ENCODE peak calls at places on chromosomes 16 and 17, in ten cellular contexts. Q, V, C, J, A, H, T, F, U and L are unnamed samples.

GRCh38 chr17:21019976-21020575 is 22.7 kb downstream of the USP22 start:
- DNase-seq in H (peak; percentile 83), A (no peak), Q (no peak), T (no peak), U (no peak), V (peak; percentile 58), C (no peak), F (peak; percentile 39), J (peak; percentile 59), L (no peak)

GRCh38 chr17:37179893-37180292 is 195.9 kb upstream of the C17orf78 start:
- DNase-seq in U (no peak), V (no peak), Q (no peak), H (no peak), J (peak; percentile 81), C (no peak), F (no peak), A (no peak), T (no peak), L (no peak)

GRCh38 chr17:40922239-40922638 is 15.2 kb downstream of the KRT23 start:
- DNase-seq in U (no peak), C (no peak), A (no peak), J (peak; percentile 89), T (peak; percentile 51), V (no peak), H (no peak), Q (no peak), F (no peak), L (no peak)

GRCh38 chr17:55463600-55463999 is 42.0 kb upstream of the MMD start:
- DNase-seq in U (no peak), Q (no peak), J (no peak), C (no peak), A (no peak), H (no peak), V (no peak), F (no peak), T (no peak), L (no peak)

GRCh38 chr16:13672196-13672595 is 247.8 kb upstream of the ERCC4 start:
- DNase-seq in H (no peak), V (no peak), Q (no peak), U (no peak), A (no peak), T (no peak), C (no peak), J (no peak), F (no peak), L (no peak)

GRCh38 chr16:29777576-29778360 is at the start of gene ZG16:
- DNase-seq in F (no peak), T (no peak), C (no peak), U (no peak), Q (no peak), H (no peak), V (no peak), J (no peak), A (no peak), L (no peak)

GRCh38 chr17:69820881-69821473 is 254.0 kb upstream of the KCNJ16 start:
- DNase-seq in T (no peak), F (no peak), C (no peak), U (no peak), H (no peak), J (no peak), V (no peak), Q (no peak), A (no peak), L (no peak)

GRCh38 chr17:57750930-57751329 is 5.8 kb upstream of the CCDC182 start:
- DNase-seq in H (no peak), F (no peak), J (no peak), C (no peak), T (no peak), V (no peak), U (no peak), A (no peak), Q (no peak), L (no peak)

GRCh38 chr17:45149669-45150603 is 1.7 kb downstream of the HEXIM1 start:
- DNase-seq in T (no peak), H (peak; percentile 58), V (peak; percentile 36), U (peak; percentile 85), Q (no peak), F (peak; percentile 76), J (peak; percentile 73), A (peak; percentile 73), C (peak; percentile 58), L (no peak)

GRCh38 chr17:68624381-68624780 is 23.2 kb upstream of the FAM20A start:
- DNase-seq in U (no peak), J (no peak), T (no peak), V (no peak), F (no peak), A (no peak), C (no peak), H (no peak), Q (no peak), L (no peak)

GRCh38 chr17:10792156-10792555 is 11.7 kb downstream of the TMEM238L start:
- DNase-seq in Q (no peak), H (no peak), V (no peak), C (no peak), J (no peak), A (no peak), F (peak; percentile 58), U (peak; percentile 70), T (no peak), L (no peak)

GRCh38 chr16:79768594-79768993 is 168.1 kb upstream of the MAF start:
- DNase-seq in V (no peak), H (no peak), C (no peak), Q (no peak), J (no peak), A (no peak), F (peak; percentile 20), T (no peak), U (no peak), L (no peak)

GRCh38 chr16:69223882-69224281 is 36.9 kb downstream of the SNTB2 start:
- DNase-seq in Q (no peak), U (no peak), A (no peak), J (peak; percentile 79), V (no peak), C (no peak), H (no peak), F (no peak), T (peak; percentile 28), L (no peak)

GRCh38 chr16:66444049-66444481 is 17.0 kb downstream of the BEAN1 start:
- DNase-seq in C (no peak), Q (no peak), J (no peak), U (no peak), F (no peak), H (no peak), A (no peak), T (no peak), V (no peak), L (no peak)
- TF ChIP-seq CTCF in C (no peak), Q (peak; percentile 11), J (no peak), U (no peak), F (no peak), H (no peak), A (no peak), T (no peak), V (no peak), L (no peak)

GRCh38 chr16:78240459-78241222 is 141.2 kb downstream of the WWOX start:
- DNase-seq in F (no peak), C (no peak), H (no peak), V (no peak), T (no peak), Q (no peak), J (no peak), U (no peak), A (no peak), L (no peak)
- TF ChIP-seq CTCF in F (no peak), C (no peak), H (no peak), V (no peak), T (no peak), Q (peak; percentile 42), J (no peak), U (no peak), A (no peak), L (no peak)

GRCh38 chr16:58020628-58021521 is 4.7 kb upstream of the MMP15 start:
- DNase-seq in V (peak; percentile 70), T (no peak), Q (peak; percentile 54), H (no peak), F (peak; percentile 72), U (no peak), J (peak; percentile 64), C (peak; percentile 80), A (peak; percentile 66), L (peak; percentile 72)

GRCh38 chr16:58019866-58020538 is 5.6 kb upstream of the MMP15 start:
- DNase-seq in Q (no peak), U (no peak), A (no peak), T (no peak), H (no peak), V (no peak), J (no peak), F (no peak), C (no peak), L (no peak)

GRCh38 chr16:58021661-58022551 is 3.6 kb upstream of the MMP15 start:
- DNase-seq in V (no peak), J (peak; percentile 62), F (no peak), T (no peak), A (no peak), H (no peak), C (no peak), U (no peak), Q (no peak), L (no peak)

GRCh38 chr16:58016841-58017446 is 8.6 kb upstream of the MMP15 start:
- DNase-seq in V (no peak), H (no peak), C (no peak), U (no peak), T (no peak), A (no peak), Q (no peak), F (no peak), J (no peak), L (no peak)

GRCh38 chr16:58018803-58019202 is 6.8 kb upstream of the MMP15 start:
- DNase-seq in T (no peak), C (no peak), F (no peak), J (no peak), V (no peak), A (no peak), U (no peak), Q (no peak), H (no peak), L (no peak)
- TF ChIP-seq CTCF in T (no peak), C (no peak), F (no peak), J (no peak), V (no peak), A (no peak), U (no peak), Q (peak; percentile 14), H (no peak), L (no peak)

GRCh38 chr16:81280393-81280792 is 34.4 kb upstream of the GAN start:
- DNase-seq in A (no peak), F (no peak), J (peak; percentile 56), C (no peak), Q (no peak), T (no peak), H (no peak), U (no peak), V (no peak), L (no peak)

GRCh38 chr16:81278526-81278925 is 36.2 kb upstream of the GAN start:
- DNase-seq in H (no peak), U (no peak), Q (no peak), J (no peak), C (no peak), A (no peak), T (no peak), F (no peak), V (no peak), L (no peak)

GRCh38 chr16:81276323-81276722 is 37.8 kb downstream of the BCO1 start:
- DNase-seq in F (no peak), U (no peak), J (no peak), H (no peak), V (no peak), T (no peak), C (no peak), Q (no peak), A (no peak), L (no peak)

GRCh38 chr16:81277681-81278080 is 37.1 kb upstream of the GAN start:
- DNase-seq in T (no peak), V (no peak), C (no peak), H (no peak), Q (no peak), F (peak; percentile 67), J (no peak), U (no peak), A (no peak), L (peak; percentile 26)

GRCh38 chr16:81279375-81279774 is 35.4 kb upstream of the GAN start:
- DNase-seq in U (no peak), F (no peak), J (peak; percentile 86), C (no peak), H (no peak), A (no peak), T (no peak), V (no peak), Q (no peak), L (no peak)
- TF ChIP-seq CTCF in U (no peak), F (no peak), J (no peak), C (no peak), H (no peak), A (no peak), T (no peak), V (no peak), Q (no peak), L (no peak)